ENCODE peak calls at places on chromosomes 1 and 21, in ten cellular contexts. D is ascending aorta; F is H1; H is IMR-90; S is tibial nerve; I is esophagus squamous epithelium; Q is HCT116; B is colonic mucosa; G is PC-9; L is CD8-positive, alpha-beta T cell. U is an unnamed sample. For H3K4me1, the result is how much of the 10 kb centered on the place peaks cover.

GRCh38 chr1:84433253-84434080 is 35.2 kb downstream of the DNASE2B start:
- DNase-seq in S (no peak), L (peak), H (peak), D (peak), B (peak), G (peak), I (no peak), F (no peak), Q (peak), U (peak)

GRCh38 chr1:3968851-3969250 is 68.8 kb upstream of the C1orf174 start:
- DNase-seq in G (no peak), B (no peak), Q (no peak), H (no peak), S (no peak), I (no peak), F (no peak), D (no peak), L (no peak), U (peak)

GRCh38 chr1:156852414-156852874 is 6.5 kb downstream of the INSRR start:
- DNase-seq in H (peak), Q (no peak), D (no peak), G (peak), I (no peak), F (no peak), L (no peak), S (peak), B (peak), U (no peak)

GRCh38 chr1:201173736-201174135 is 16.9 kb upstream of the IGFN1 start:
- DNase-seq in F (no peak), B (no peak), D (no peak), S (no peak), L (no peak), I (no peak), G (no peak), Q (no peak), H (no peak), U (no peak)

GRCh38 chr21:45987121-45987711 is 5.6 kb downstream of the COL6A1 start:
- DNase-seq in F (no peak), Q (no peak), D (peak), I (no peak), B (no peak), G (no peak), H (no peak), S (no peak), L (no peak), U (no peak)

GRCh38 chr1:97538113-97538512 is 382.7 kb downstream of the DPYD start:
- DNase-seq in G (no peak), L (no peak), I (no peak), F (no peak), H (no peak), D (no peak), B (no peak), S (no peak), Q (no peak), U (no peak)

GRCh38 chr1:27026621-27027574 is 14.2 kb upstream of the TENT5B start:
- DNase-seq in Q (peak), G (peak), S (no peak), L (no peak), D (peak), H (peak), I (no peak), F (no peak), B (peak), U (peak)

GRCh38 chr21:40120944-40121575 is 253.8 kb downstream of the PCP4 start:
- DNase-seq in D (no peak), L (no peak), G (no peak), H (peak), F (no peak), Q (no peak), B (no peak), I (no peak), S (no peak), U (no peak)

GRCh38 chr1:36908096-36908495 is 126.2 kb downstream of the GRIK3 start:
- DNase-seq in G (no peak), F (no peak), L (no peak), S (no peak), Q (no peak), D (no peak), H (no peak), I (no peak), B (no peak), U (no peak)

GRCh38 chr1:64235133-64235532 is 31.7 kb downstream of the UBE2U start:
- DNase-seq in D (no peak), F (no peak), I (no peak), H (peak), B (no peak), S (no peak), L (no peak), G (no peak), Q (no peak), U (no peak)

GRCh38 chr1:235500971-235501540 is 3.2 kb downstream of the B3GALNT2 start:
- DNase-seq in I (no peak), G (peak), Q (no peak), H (peak), F (no peak), S (no peak), L (no peak), D (no peak), B (no peak), U (no peak)

GRCh38 chr1:232950919-232951579 is 638 bp downstream of the NTPCR start:
- DNase-seq in D (no peak), L (peak), G (peak), H (peak), Q (no peak), S (no peak), F (no peak), I (no peak), B (peak), U (peak)

GRCh38 chr1:114231301-114231700 is 77.6 kb upstream of the SYT6 start:
- DNase-seq in B (no peak), D (no peak), G (no peak), S (no peak), H (no peak), F (no peak), Q (no peak), I (no peak), L (no peak), U (no peak)

GRCh38 chr1:38052750-38053415 is 6.3 kb upstream of the POU3F1 start:
- DNase-seq in G (no peak), L (peak), H (no peak), I (no peak), F (no peak), D (no peak), B (no peak), S (no peak), Q (no peak), U (peak)

GRCh38 chr1:214044438-214045214 is 56.9 kb downstream of the PROX1 start:
- DNase-seq in H (no peak), Q (no peak), L (no peak), D (no peak), I (no peak), G (no peak), S (no peak), F (no peak), B (no peak), U (peak)

GRCh38 chr1:22225858-22226584 is 83.1 kb upstream of the WNT4 start:
- DNase-seq in S (no peak), G (no peak), L (no peak), I (no peak), H (no peak), Q (no peak), F (no peak), D (no peak), B (no peak), U (peak)

GRCh38 chr1:173661271-173661670 is 8.4 kb downstream of the ANKRD45 start:
- DNase-seq in H (no peak), D (no peak), I (no peak), F (no peak), Q (no peak), L (no peak), S (no peak), G (no peak), B (no peak), U (no peak)

GRCh38 chr1:110341872-110342331 is 2.7 kb downstream of the RBM15 start:
- DNase-seq in I (no peak), L (no peak), B (no peak), S (no peak), D (no peak), H (no peak), F (no peak), G (no peak), Q (no peak), U (peak)

GRCh38 chr1:197905699-197906351 is 3.4 kb downstream of the C1orf53 start:
- DNase-seq in D (no peak), I (no peak), F (no peak), Q (no peak), H (no peak), B (no peak), L (no peak), S (no peak), G (no peak), U (no peak)

GRCh38 chr1:157517026-157517425 is 35.3 kb downstream of the FCRL5 start:
- DNase-seq in B (no peak), F (no peak), D (no peak), H (no peak), G (no peak), L (no peak), I (no peak), S (no peak), Q (no peak), U (no peak)

GRCh38 chr1:232767381-232768074 is 37.7 kb upstream of the MAP10 start:
- DNase-seq in F (no peak), Q (peak), H (peak), B (peak), G (no peak), I (no peak), S (no peak), L (no peak), D (peak), U (no peak)

GRCh38 chr1:193211539-193211938 is 25.1 kb upstream of the B3GALT2 start:
- DNase-seq in G (peak), D (no peak), L (no peak), S (no peak), I (no peak), F (no peak), B (no peak), H (peak), Q (peak), U (no peak)

GRCh38 chr1:150550222-150551048 is 1.2 kb downstream of the ADAMTSL4 start:
- DNase-seq in Q (no peak), G (peak), D (peak), I (no peak), S (no peak), L (peak), F (no peak), B (no peak), H (no peak), U (peak)

GRCh38 chr1:113859478-113860175 is 11.9 kb downstream of the PTPN22 start:
- DNase-seq in Q (no peak), G (no peak), I (no peak), H (no peak), S (no peak), D (no peak), B (no peak), L (no peak), F (no peak), U (no peak)

DNA sequence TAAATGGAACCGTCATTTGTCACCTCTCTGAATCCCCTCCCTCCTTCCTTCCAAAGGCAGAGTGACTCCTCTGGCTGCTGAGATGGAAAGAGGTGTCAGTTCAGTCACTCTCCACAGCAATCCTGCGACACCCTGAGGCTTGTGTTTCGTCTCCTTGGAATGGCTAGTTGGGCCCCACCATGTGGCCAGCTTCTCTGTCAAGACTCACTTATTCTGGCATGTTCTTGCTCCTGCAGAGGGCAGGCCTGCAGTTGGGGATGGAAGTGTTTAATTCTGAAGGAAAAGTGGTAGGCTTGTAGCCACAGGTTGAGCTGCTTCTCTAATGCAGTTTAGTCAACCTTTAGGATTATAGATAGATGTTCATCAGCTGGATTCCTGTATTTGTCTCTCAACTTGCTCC is 149.6 kb downstream of the LMO4 start:
- DNase-seq in G (no peak), S (peak), F (no peak), L (no peak), H (peak), D (no peak), B (no peak), I (no peak), Q (peak), U (peak)
- TF ChIP-seq CTCF in G (no peak), S (peak), F (no peak), L (no peak), H (no peak), D (peak), B (no peak), I (no peak), Q (peak), U (peak)

DNA sequence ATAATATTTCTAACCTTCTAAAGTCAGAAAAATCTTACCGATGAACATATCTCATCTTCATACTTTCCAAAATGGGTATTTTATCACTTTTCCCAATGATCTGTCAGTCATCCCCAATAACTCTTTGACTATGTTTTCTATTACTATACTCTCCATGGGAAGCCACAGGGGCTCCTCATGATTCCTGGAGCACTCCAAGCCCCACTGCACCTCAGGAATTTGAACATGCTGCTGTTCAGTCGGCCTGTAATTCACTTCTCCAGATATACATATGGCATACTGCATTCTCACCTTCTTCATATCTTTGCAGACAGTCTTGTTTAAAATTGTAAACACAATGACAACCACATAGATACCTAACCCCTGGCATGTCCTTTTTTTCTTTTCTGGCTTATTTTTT is 333.0 kb downstream of the BRINP3 start:
- DNase-seq in B (no peak), F (no peak), D (no peak), Q (no peak), S (no peak), H (no peak), I (no peak), G (no peak), L (no peak), U (no peak)
- H3K4me1 ChIP-seq in B (under half), F (under half), D (under half), Q (under half), S (under half), H (under half), I (under half), G (under half), L (under half), U (under half)

GRCh38 chr1:1431845-1432565 is 3.5 kb upstream of the VWA1 start:
- DNase-seq in G (peak), F (no peak), S (no peak), Q (no peak), H (no peak), I (no peak), D (no peak), B (peak), L (no peak), U (peak)

GRCh38 chr1:1434131-1434811 is 1.2 kb upstream of the VWA1 start:
- DNase-seq in D (no peak), Q (no peak), F (no peak), G (peak), L (no peak), I (no peak), B (peak), H (no peak), S (peak), U (peak)

GRCh38 chr1:1433804-1434130 is 1.7 kb upstream of the VWA1 start:
- DNase-seq in B (peak), I (no peak), Q (peak), G (peak), H (peak), L (no peak), F (no peak), S (no peak), D (no peak), U (peak)

GRCh38 chr1:1432566-1432950 is 2.9 kb upstream of the VWA1 start:
- DNase-seq in G (peak), S (no peak), H (no peak), B (no peak), Q (no peak), D (no peak), I (no peak), L (no peak), F (no peak), U (no peak)

GRCh38 chr1:1432951-1433803 is 2.3 kb upstream of the VWA1 start:
- DNase-seq in G (peak), Q (no peak), L (no peak), B (peak), D (no peak), H (no peak), F (no peak), I (no peak), S (peak), U (peak)
- H3K4me3 ChIP-seq in G (peak), Q (peak), L (no peak), B (peak), D (no peak), H (no peak), F (no peak), I (peak), S (peak), U (no peak)

DNA sequence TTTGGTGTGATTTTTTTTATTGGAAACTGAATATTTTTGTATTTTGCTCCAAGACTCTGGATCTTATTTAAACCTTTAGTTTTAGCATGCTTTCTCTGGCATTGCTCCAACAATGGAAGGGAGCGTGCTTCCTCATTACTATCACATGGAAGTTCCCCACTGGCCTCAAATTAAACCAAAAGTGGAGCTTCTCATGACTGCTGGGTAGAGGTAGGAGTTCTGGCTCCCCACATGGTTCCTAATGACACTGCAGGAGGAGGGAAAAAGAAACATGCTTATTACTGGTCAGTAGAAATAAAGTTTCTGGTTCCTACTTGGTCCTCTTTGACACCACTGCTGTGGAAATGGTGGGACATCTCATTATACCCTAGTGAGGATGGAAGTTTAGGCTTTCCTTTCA is 310.5 kb downstream of the PTGER3 start:
- DNase-seq in L (no peak), Q (no peak), D (no peak), G (no peak), I (no peak), B (no peak), F (no peak), S (no peak), H (no peak), U (peak)
- TF ChIP-seq CTCF in L (no peak), Q (peak), D (no peak), G (no peak), I (no peak), B (no peak), F (no peak), S (no peak), H (no peak), U (peak)

DNA sequence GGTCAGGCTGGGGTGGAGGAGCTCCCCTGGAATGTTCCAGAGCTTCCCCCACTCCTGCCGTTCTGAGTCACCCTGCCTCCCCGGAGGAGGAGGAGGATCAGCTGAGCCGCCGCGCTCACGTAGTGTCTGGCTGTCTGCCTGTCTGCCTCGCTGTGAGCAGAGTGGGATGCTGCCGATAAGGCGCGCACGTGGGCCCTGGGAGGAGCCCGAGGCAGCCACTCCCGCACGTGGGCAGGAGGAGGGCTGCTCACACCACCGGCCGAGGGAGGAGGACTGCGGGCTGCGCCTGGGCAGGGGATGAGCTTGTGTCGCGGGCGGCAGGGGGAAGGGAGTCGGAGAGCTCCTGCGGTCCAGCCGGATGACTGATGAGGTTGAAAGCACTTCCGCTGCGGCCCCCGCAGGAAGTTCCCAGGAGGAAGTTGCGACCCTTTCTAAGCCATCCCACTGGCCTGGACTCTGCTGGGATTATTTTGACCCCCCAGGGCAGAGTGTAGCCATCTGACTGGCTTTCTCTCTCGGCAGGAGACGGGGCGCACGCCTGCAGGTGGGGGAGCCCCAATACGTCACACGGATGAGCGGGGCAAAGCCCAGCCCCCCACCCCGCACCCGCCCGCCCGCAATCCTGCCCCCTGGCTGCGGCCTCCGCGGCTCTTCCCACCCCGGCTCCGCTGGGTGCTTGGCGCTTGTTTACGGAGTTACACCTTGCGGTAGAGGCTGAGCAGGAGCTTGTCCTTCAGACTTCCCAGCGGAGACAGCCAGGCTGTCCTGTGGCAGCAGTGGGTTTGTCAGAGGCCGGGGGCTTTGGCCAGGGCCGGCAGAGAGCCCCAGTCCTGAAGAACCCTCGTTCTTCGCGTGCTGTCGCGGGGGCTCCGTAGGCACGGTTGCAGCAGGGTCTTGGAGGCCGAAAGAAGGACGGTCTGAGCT is 9.8 kb downstream of the PDXK start:
- DNase-seq in Q (peak), D (peak), I (peak), S (peak), F (peak), G (peak), B (peak), L (peak), H (peak), U (peak)
- H3K4me1 ChIP-seq in Q (under half), D (under half), I (half or more), S (under half), F (under half), G (half or more), B (under half), L (under half), H (under half), U (under half)

DNA sequence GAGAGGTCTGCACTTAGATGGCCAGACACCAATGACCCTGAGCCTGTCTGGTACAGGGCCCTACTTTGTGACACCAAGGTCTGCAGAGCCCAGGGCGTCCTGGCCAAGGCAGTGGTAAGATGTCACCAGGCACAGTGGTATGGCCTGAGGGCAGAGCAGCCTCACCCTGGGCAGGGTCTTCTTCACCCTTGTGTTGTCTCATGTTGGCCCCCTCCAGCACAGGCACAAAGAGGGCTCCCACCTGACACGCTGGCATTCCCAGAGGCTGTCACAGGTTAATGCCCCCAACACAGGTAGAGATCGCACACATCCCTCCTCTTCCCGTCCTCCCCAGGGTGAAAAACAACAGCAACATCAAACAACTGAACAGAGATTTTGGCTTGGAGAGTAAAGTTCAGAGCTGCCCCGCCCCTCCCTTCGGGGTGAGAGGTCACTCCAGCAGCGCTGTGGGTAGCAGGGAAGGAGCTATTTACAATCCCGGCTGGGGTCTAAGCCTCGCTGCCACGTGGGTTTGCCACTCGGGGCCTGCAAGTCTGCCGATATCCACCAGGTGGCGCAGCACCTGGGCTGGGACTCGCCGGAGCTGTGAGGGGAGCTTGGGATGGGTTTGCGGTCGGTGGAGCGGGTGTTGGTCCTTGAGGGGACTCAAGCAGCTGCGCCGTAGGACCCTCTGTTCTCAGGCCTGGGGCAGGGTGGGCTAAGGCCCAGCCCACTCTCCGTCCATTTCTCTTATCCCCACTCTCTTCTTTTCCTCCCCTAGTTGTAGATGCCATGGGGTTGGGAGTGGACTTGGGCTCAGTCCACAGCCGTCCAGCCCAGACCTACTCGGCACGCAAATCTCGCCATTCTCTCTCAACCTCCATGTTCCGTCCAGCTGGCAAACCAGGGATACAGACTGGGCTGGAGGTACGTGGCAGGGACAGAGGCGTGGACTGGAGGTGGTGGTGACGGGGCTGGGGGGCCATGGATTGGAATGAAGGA is 12.7 kb downstream of the EFNA3 start:
- DNase-seq in H (peak), L (peak), I (no peak), G (peak), B (peak), S (peak), F (peak), D (peak), Q (peak), U (peak)
- H3K4me3 ChIP-seq in H (no peak), L (no peak), I (no peak), G (no peak), B (no peak), S (no peak), F (no peak), D (no peak), Q (peak), U (no peak)

U was measured in endodermal cell.